ENCODE peak calls at places on chromosome 3, in five cellular contexts. I, B, V, N and G are unnamed samples.
A peak's percentile ranks its signal among the peaks of the same experiment; 100 is the strongest.

GRCh38 chr3:165817160-165817709 is 20.0 kb downstream of the BCHE start:
- DNase-seq in I (no peak), B (no peak), V (peak; percentile 16), N (no peak), G (no peak)

GRCh38 chr3:38711321-38711720 is 61.8 kb upstream of the SCN5A start:
- DNase-seq in I (no peak), B (no peak), V (no peak), N (no peak), G (no peak)

GRCh38 chr3:185981621-185982020 is 43.8 kb upstream of the TRA2B start:
- DNase-seq in I (no peak), B (no peak), V (no peak), N (no peak), G (no peak)

GRCh38 chr3:66490214-66490613 is 10.6 kb downstream of the LRIG1 start:
- DNase-seq in I (no peak), B (no peak), V (peak; percentile 79), N (no peak), G (no peak)

GRCh38 chr3:58090351-58090750 is 82.1 kb downstream of the FLNB start:
- DNase-seq in I (no peak), B (no peak), V (peak; percentile 54), N (no peak), G (no peak)

GRCh38 chr3:135918600-135918999 is 46.9 kb upstream of the PPP2R3A start:
- DNase-seq in I (no peak), B (no peak), V (peak; percentile 76), N (no peak), G (no peak)

GRCh38 chr3:24156466-24156865 is 211.4 kb downstream of the NR1D2 start:
- DNase-seq in I (no peak), B (no peak), V (peak; percentile 63), N (no peak), G (no peak)

GRCh38 chr3:61573441-61573840 is 12.1 kb downstream of the PTPRG start:
- DNase-seq in I (no peak), B (no peak), V (peak; percentile 12), N (no peak), G (no peak)

GRCh38 chr3:96970211-96970610 is 155.8 kb downstream of the EPHA6 start:
- DNase-seq in I (no peak), B (no peak), V (no peak), N (no peak), G (no peak)

GRCh38 chr3:32821686-32822296 is 4.0 kb downstream of the TRIM71 start:
- DNase-seq in I (no peak), B (no peak), V (no peak), N (no peak), G (no peak)

GRCh38 chr3:42814914-42815507 is 5.8 kb downstream of the ACKR2 start:
- DNase-seq in I (no peak), B (no peak), V (no peak), N (no peak), G (no peak)

GRCh38 chr3:99545941-99546580 is 92.3 kb upstream of the COL8A1 start:
- DNase-seq in I (no peak), B (no peak), V (peak; percentile 78), N (no peak), G (no peak)

GRCh38 chr3:124078978-124079911 is 87.3 kb upstream of the ROPN1 start:
- DNase-seq in I (no peak), B (peak; percentile 17), V (peak; percentile 65), N (no peak), G (no peak)

GRCh38 chr3:195154793-195155535 is 116.0 kb downstream of the XXYLT1 start:
- DNase-seq in I (peak; percentile 73), B (no peak), V (peak; percentile 98), N (peak; percentile 92), G (no peak)

GRCh38 chr3:196135693-196136639 is 54.1 kb upstream of the TFRC start:
- DNase-seq in I (no peak), B (no peak), V (no peak), N (peak; percentile 37), G (no peak)

GRCh38 chr3:108500728-108501127 is 9.7 kb downstream of the MYH15 start:
- DNase-seq in I (no peak), B (no peak), V (peak; percentile 30), N (no peak), G (no peak)

GRCh38 chr3:120177151-120177550 is 82.9 kb upstream of the GSK3B start:
- DNase-seq in I (no peak), B (no peak), V (peak; percentile 77), N (no peak), G (no peak)

GRCh38 chr3:14377838-14378169 is 24.6 kb upstream of the SLC6A6 start:
- DNase-seq in I (no peak), B (no peak), V (no peak), N (no peak), G (peak; percentile 12)

GRCh38 chr3:81339040-81339845 is 422.2 kb downstream of the GBE1 start:
- DNase-seq in I (no peak), B (peak; percentile 8), V (peak; percentile 54), N (no peak), G (no peak)

GRCh38 chr3:14246414-14246813 is 67.8 kb downstream of the LSM3 start:
- DNase-seq in I (no peak), B (no peak), V (peak; percentile 57), N (no peak), G (no peak)

GRCh38 chr3:172166890-172167289 is 127.5 kb downstream of the FNDC3B start:
- DNase-seq in I (no peak), B (no peak), V (no peak), N (no peak), G (no peak)

GRCh38 chr3:292038-292437 is 95.5 kb downstream of the CHL1 start:
- DNase-seq in I (no peak), B (no peak), V (no peak), N (no peak), G (no peak)

GRCh38 chr3:32303051-32303786 is 64.7 kb downstream of the CMTM8 start:
- DNase-seq in I (no peak), B (no peak), V (peak; percentile 61), N (no peak), G (no peak)

GRCh38 chr3:4740397-4741105 is 238.7 kb upstream of the BHLHE40 start:
- DNase-seq in I (no peak), B (no peak), V (no peak), N (no peak), G (no peak)

GRCh38 chr3:37545479-37545878 is 316.2 kb upstream of the CTDSPL start:
- DNase-seq in I (no peak), B (no peak), V (no peak), N (peak; percentile 43), G (no peak)

GRCh38 chr3:8854656-8855055 is 85.2 kb upstream of the OXTR start:
- DNase-seq in I (no peak), B (no peak), V (no peak), N (no peak), G (no peak)

GRCh38 chr3:175456496-175456895 is 597.4 kb downstream of the NAALADL2 start:
- DNase-seq in I (no peak), B (no peak), V (no peak), N (no peak), G (no peak)

DNA sequence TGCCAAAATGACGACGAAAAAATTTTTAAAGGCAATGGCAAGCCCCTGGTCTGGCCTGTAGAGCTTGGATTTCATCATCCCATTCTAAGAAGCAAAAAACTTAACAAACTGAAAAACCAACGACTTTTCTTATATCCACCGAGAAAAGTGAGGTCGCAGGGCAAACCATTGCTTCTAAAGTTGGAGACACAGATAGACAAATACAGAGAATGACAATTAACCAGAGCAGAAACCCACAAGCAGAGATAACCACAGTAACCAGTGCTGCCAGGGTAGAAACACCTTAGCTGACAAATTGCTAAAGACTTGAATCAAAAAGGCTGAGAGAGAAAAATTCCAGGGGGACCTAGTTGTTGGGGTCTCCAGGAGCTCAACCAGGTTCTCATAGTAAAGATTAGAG is 386.5 kb upstream of the SGO1 start:
- DNase-seq in I (no peak), B (no peak), V (no peak), N (no peak), G (no peak)
- H3K4me3 ChIP-seq in I (no peak overlapping the region), B (no peak overlapping the region), V (no peak overlapping the region), N (no peak overlapping the region), G (no peak overlapping the region)

GRCh38 chr3:142904639-142905441 is 16.0 kb upstream of the PCOLCE2 start:
- DNase-seq in I (peak; percentile 54), B (no peak), V (peak; percentile 70), N (no peak), G (peak; percentile 15)
- TF ChIP-seq CTCF in I (no peak), B (no peak), V (peak; percentile 40), N (no peak), G (peak; percentile 14)

GRCh38 chr3:184192889-184193288 is 6.9 kb downstream of the ABCF3 start:
- DNase-seq in I (no peak), B (no peak), V (no peak), N (no peak), G (no peak)
- H3K4me3 ChIP-seq in I (no peak overlapping the region), B (no peak overlapping the region), V (no peak overlapping the region), N (no peak overlapping the region), G (no peak overlapping the region)

GRCh38 chr3:46978985-46979944 is at the start of gene NBEAL2:
- DNase-seq in I (peak; percentile 97), B (peak; percentile 33), V (peak; percentile 89), N (peak; percentile 88), G (peak; percentile 86)
- TF ChIP-seq CTCF in I (no peak), B (no peak), V (no peak), N (no peak), G (no peak)

DNA sequence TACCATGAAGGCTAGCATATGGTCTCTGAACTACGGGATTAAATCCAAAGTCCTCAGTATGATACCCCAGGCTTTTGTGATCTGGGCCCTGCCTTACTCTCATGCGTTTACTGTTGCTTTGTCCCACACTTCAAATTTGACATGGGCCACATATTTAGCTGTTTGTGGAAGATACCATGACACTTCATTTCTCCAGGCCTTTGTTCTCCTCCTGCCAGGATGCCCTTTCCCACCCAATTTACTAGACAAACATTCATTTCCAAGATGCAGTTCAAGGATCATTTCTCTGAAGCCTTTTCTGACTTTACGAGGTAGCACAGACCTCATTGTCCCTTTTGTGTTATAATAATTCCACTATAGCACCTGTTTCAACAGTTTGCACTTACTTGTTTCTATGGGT is 2.2 kb upstream of the OXSM start:
- DNase-seq in I (no peak), B (no peak), V (no peak), N (no peak), G (no peak)
- H3K4me3 ChIP-seq in I (no peak overlapping the region), B (no peak overlapping the region), V (no peak overlapping the region), N (no peak overlapping the region), G (no peak overlapping the region)